ENCODE peak calls at places on chromosome 14, in nine cellular contexts. D is cardiac fibroblast; A is activated CD4-positive, CD25-positive, alpha-beta regulatory T cell treated with anti-CD3 and anti-CD28 coated beads, Interleukin-2, amount 50 U/mL, for 16 hours; T is GM04503; Q is heart left ventricle; S is memory B cell; U is ELR; R is NCI-H187 treated with DMSO at 0.1 percent for 48 hours; W is IMR-90. E is an unnamed sample.

GRCh38 chr14:98578204-98578603 is 693.8 kb downstream of the BCL11B start:
- DNase-seq in D (no peak), A (no peak), Q (no peak), U (peak; percentile 1), W (no peak), R (no peak), S (no peak), T (peak; percentile 2), E (no peak)

GRCh38 chr14:29654910-29655590 is 272.6 kb downstream of the PRKD1 start:
- DNase-seq in U (peak; percentile 42), A (no peak), W (peak; percentile 31), T (no peak), Q (no peak), R (no peak), D (peak; percentile 74), S (no peak), E (no peak)

GRCh38 chr14:72366619-72367018 is 434.4 kb downstream of the RGS6 start:
- DNase-seq in T (no peak), A (no peak), W (no peak), S (no peak), U (no peak), R (no peak), Q (no peak), D (no peak), E (no peak)

GRCh38 chr14:77616454-77617229 is at the start of gene SPTLC2:
- DNase-seq in W (peak; percentile 99), S (peak; percentile 93), A (peak; percentile 94), U (peak; percentile 99), D (peak; percentile 99), T (peak; percentile 97), Q (peak; percentile 99), R (peak; percentile 98), E (peak; percentile 97)

GRCh38 chr14:101359221-101360044 is 201.9 kb upstream of the DIO3 start:
- DNase-seq in Q (no peak), W (no peak), R (no peak), A (no peak), S (no peak), T (no peak), U (peak; percentile 9), D (no peak), E (no peak)

GRCh38 chr14:22474730-22475351 is 114.2 kb downstream of the DAD1 start:
- DNase-seq in S (no peak), W (peak; percentile 2), U (peak; percentile 58), D (peak; percentile 34), R (no peak), Q (no peak), A (no peak), T (no peak), E (no peak)

GRCh38 chr14:102187583-102188001 is 47.9 kb downstream of the WDR20 start:
- DNase-seq in U (no peak), W (no peak), A (no peak), T (no peak), Q (no peak), R (no peak), S (no peak), D (no peak), E (no peak)

GRCh38 chr14:57400556-57401494 is 10.4 kb downstream of the NAA30 start:
- DNase-seq in W (no peak), U (no peak), T (no peak), A (no peak), D (no peak), Q (no peak), S (no peak), R (no peak), E (no peak)

GRCh38 chr14:70416717-70417349 is at the start of gene SYNJ2BP:
- DNase-seq in Q (peak; percentile 75), A (peak; percentile 20), R (peak; percentile 65), S (peak; percentile 10), D (peak; percentile 70), U (peak; percentile 82), T (peak; percentile 18), W (peak; percentile 70), E (peak; percentile 21)

GRCh38 chr14:91977909-91978308 is 30.4 kb upstream of the FBLN5 start:
- DNase-seq in W (peak; percentile 54), D (no peak), T (no peak), Q (no peak), R (no peak), U (no peak), A (no peak), S (no peak), E (no peak)

GRCh38 chr14:56810341-56810740 is at the start of gene OTX2:
- DNase-seq in R (no peak), S (no peak), Q (no peak), T (no peak), U (no peak), A (no peak), D (no peak), W (no peak), E (no peak)

GRCh38 chr14:81831128-81831815 is 297.6 kb upstream of the SEL1L start:
- DNase-seq in S (no peak), U (no peak), T (no peak), A (no peak), R (no peak), W (no peak), D (peak; percentile 46), Q (peak; percentile 12), E (no peak)

GRCh38 chr14:99517643-99518381 is 36.6 kb downstream of the CCNK start:
- DNase-seq in S (no peak), D (no peak), W (no peak), T (no peak), U (no peak), Q (peak; percentile 11), R (no peak), A (no peak), E (no peak)

GRCh38 chr14:58465425-58465824 is 37.9 kb downstream of the KIAA0586 start:
- DNase-seq in S (no peak), R (no peak), W (peak; percentile 70), A (no peak), U (peak; percentile 54), Q (no peak), D (peak; percentile 8), T (no peak), E (no peak)

GRCh38 chr14:54446201-54446693 is 5.1 kb upstream of the CNIH1 start:
- DNase-seq in S (no peak), W (no peak), R (no peak), A (no peak), Q (no peak), D (peak; percentile 94), U (no peak), T (no peak), E (no peak)

GRCh38 chr14:78747809-78748208 is 577.6 kb downstream of the NRXN3 start:
- DNase-seq in Q (no peak), W (no peak), U (no peak), S (no peak), D (no peak), R (no peak), A (no peak), T (no peak), E (no peak)

GRCh38 chr14:25833341-25834121 is 764.3 kb downstream of the NOVA1 start:
- DNase-seq in U (no peak), R (peak; percentile 29), T (no peak), A (no peak), D (peak; percentile 25), Q (no peak), S (no peak), W (no peak), E (no peak)

GRCh38 chr14:86933460-86933859 is 1059.5 kb downstream of the GALC start:
- DNase-seq in D (no peak), T (no peak), W (peak; percentile 6), S (no peak), U (no peak), Q (no peak), A (no peak), R (no peak), E (no peak)

GRCh38 chr14:69055125-69055524 is 76.0 kb upstream of the ACTN1 start:
- DNase-seq in D (peak; percentile 78), W (peak; percentile 97), A (no peak), U (peak; percentile 100), R (no peak), Q (no peak), T (no peak), S (no peak), E (no peak)

GRCh38 chr14:68283378-68284123 is 464.0 kb downstream of the RAD51B start:
- DNase-seq in U (no peak), R (no peak), A (peak; percentile 32), Q (peak; percentile 41), D (no peak), T (no peak), S (peak; percentile 58), W (no peak), E (no peak)

GRCh38 chr14:31106768-31107167 is 80.6 kb upstream of the STRN3 start:
- DNase-seq in D (no peak), T (no peak), R (no peak), U (peak; percentile 64), Q (no peak), S (no peak), W (peak; percentile 56), A (no peak), E (no peak)

GRCh38 chr14:96249016-96249415 is 7.0 kb upstream of the BDKRB1 start:
- DNase-seq in A (no peak), Q (no peak), U (peak; percentile 92), W (peak; percentile 93), S (no peak), T (peak; percentile 92), D (peak; percentile 92), R (no peak), E (no peak)

E was measured in GM12892.